ENCODE peak calls at places on chromosomes 12 and 14, in ten cellular contexts. X is heart right ventricle, S is Peyer's patch, V is lower lobe of right lung, A is brain microvascular endothelial cell, O is uterus, M is GM23248, K is neuronal stem cell, J is hepatocyte, G is endothelial cell of umbilical vein. I is an unnamed sample. For H3K36me3, the result is how much of the 10 kb centered on the place peaks cover.

GRCh38 chr14:74841230-74842207 is 34.4 kb downstream of the PROX2 start:
- DNase-seq in A (no peak), V (no peak), M (no peak), O (no peak), S (no peak), J (no peak), G (no peak), K (no peak), X (no peak), I (no peak)

GRCh38 chr12:14577344-14577743 is 9.7 kb upstream of the PLBD1 start:
- DNase-seq in X (no peak), S (no peak), K (no peak), V (no peak), A (peak), O (no peak), J (no peak), M (peak), G (no peak), I (no peak)

GRCh38 chr14:92785601-92786426 is 8.3 kb upstream of the GOLGA5 start:
- DNase-seq in J (peak), G (peak), A (peak), M (peak), O (peak), K (no peak), V (no peak), S (no peak), X (peak), I (no peak)

GRCh38 chr14:99744873-99745224 is 48.4 kb upstream of the EML1 start:
- DNase-seq in V (no peak), J (no peak), G (no peak), A (no peak), M (peak), O (no peak), S (no peak), X (no peak), K (no peak), I (no peak)

GRCh38 chr12:62268956-62269355 is 8.8 kb downstream of the USP15 start:
- DNase-seq in J (no peak), A (no peak), M (peak), X (no peak), V (no peak), G (peak), S (no peak), K (no peak), O (no peak), I (no peak)

GRCh38 chr12:3033538-3033865 is 43.7 kb upstream of the TSPAN9 start:
- DNase-seq in K (no peak), G (no peak), A (no peak), M (no peak), X (no peak), J (no peak), S (no peak), O (no peak), V (no peak), I (no peak)

GRCh38 chr14:96888593-96888992 is 91.4 kb downstream of the VRK1 start:
- DNase-seq in G (no peak), S (no peak), K (peak), M (no peak), O (no peak), J (no peak), X (no peak), A (no peak), V (no peak), I (no peak)

GRCh38 chr14:82999802-83000201 is 1466.1 kb upstream of the SEL1L start:
- DNase-seq in M (peak), A (no peak), S (no peak), K (peak), O (no peak), G (no peak), V (no peak), X (no peak), J (no peak), I (no peak)

GRCh38 chr12:49138587-49138986 is 7.4 kb upstream of the TUBA1B start:
- DNase-seq in O (no peak), X (no peak), J (no peak), G (no peak), S (no peak), K (no peak), V (no peak), M (no peak), A (no peak), I (no peak)

GRCh38 chr12:12735301-12735700 is 18.1 kb downstream of the CDKN1B start:
- DNase-seq in V (no peak), S (no peak), K (no peak), A (no peak), O (no peak), G (peak), J (no peak), M (no peak), X (no peak), I (no peak)

GRCh38 chr12:2960432-2960956 is 1.3 kb downstream of the TEAD4 start:
- DNase-seq in O (no peak), A (peak), G (peak), J (peak), X (no peak), V (no peak), K (peak), S (no peak), M (peak), I (no peak)

GRCh38 chr12:93824514-93825500 is 147.6 kb downstream of the CRADD start:
- DNase-seq in K (peak), J (no peak), O (no peak), X (no peak), G (no peak), M (peak), S (no peak), V (no peak), A (peak), I (peak)

GRCh38 chr14:65179918-65180724 is 77.8 kb upstream of the MAX start:
- DNase-seq in V (no peak), M (peak), A (peak), X (peak), G (peak), S (no peak), O (no peak), J (no peak), K (no peak), I (no peak)

GRCh38 chr12:5587701-5588100 is 155.8 kb downstream of the NTF3 start:
- DNase-seq in A (no peak), M (no peak), K (peak), V (no peak), O (no peak), J (peak), S (no peak), G (no peak), X (no peak), I (peak)

GRCh38 chr12:105319691-105320209 is 10.7 kb upstream of the C12orf75 start:
- DNase-seq in V (no peak), K (no peak), O (no peak), G (no peak), A (no peak), J (no peak), X (no peak), M (no peak), S (no peak), I (no peak)

GRCh38 chr12:57213763-57214397 is 2.7 kb upstream of the NXPH4 start:
- DNase-seq in O (no peak), K (no peak), J (no peak), A (no peak), V (no peak), S (no peak), G (no peak), X (no peak), M (peak), I (no peak)

GRCh38 chr12:9387450-9387849 is 179.3 kb upstream of the PZP start:
- DNase-seq in K (no peak), S (no peak), O (no peak), J (no peak), X (no peak), V (no peak), G (no peak), M (no peak), A (no peak), I (no peak)

GRCh38 chr12:38884666-38885065 is 20.7 kb downstream of the CPNE8 start:
- DNase-seq in V (no peak), M (no peak), G (no peak), O (no peak), X (no peak), J (no peak), K (no peak), S (no peak), A (no peak), I (no peak)

GRCh38 chr12:121805171-121805687 is 1.4 kb downstream of the SETD1B start:
- DNase-seq in J (no peak), S (peak), K (no peak), V (no peak), G (peak), O (no peak), M (peak), A (no peak), X (no peak), I (peak)

GRCh38 chr12:19937161-19937560 is 431.2 kb upstream of the PDE3A start:
- DNase-seq in V (no peak), X (no peak), S (no peak), M (no peak), O (no peak), G (no peak), A (no peak), K (no peak), J (no peak), I (no peak)

GRCh38 chr14:89787525-89787924 is 167.0 kb downstream of the EFCAB11 start:
- DNase-seq in O (no peak), S (no peak), V (no peak), M (peak), X (no peak), K (no peak), J (no peak), A (peak), G (no peak), I (no peak)

GRCh38 chr14:53951661-53952265 is 4.9 kb downstream of the BMP4 start:
- DNase-seq in S (no peak), A (no peak), M (no peak), V (no peak), O (no peak), X (no peak), J (peak), K (no peak), G (peak), I (peak)

GRCh38 chr12:95054206-95054605 is 19.2 kb downstream of the NR2C1 start:
- DNase-seq in G (no peak), S (no peak), K (no peak), A (no peak), M (no peak), O (no peak), X (no peak), J (no peak), V (no peak), I (no peak)

GRCh38 chr12:95060951-95061350 is 12.5 kb downstream of the NR2C1 start:
- DNase-seq in S (no peak), M (no peak), V (no peak), K (no peak), J (no peak), A (no peak), G (no peak), O (no peak), X (no peak), I (no peak)

GRCh38 chr12:95059984-95060383 is 13.4 kb downstream of the NR2C1 start:
- DNase-seq in V (no peak), A (no peak), M (no peak), J (no peak), K (no peak), O (no peak), X (no peak), S (no peak), G (no peak), I (no peak)

GRCh38 chr12:95057431-95057830 is 16.0 kb downstream of the NR2C1 start:
- DNase-seq in K (no peak), S (no peak), V (no peak), G (no peak), J (no peak), X (no peak), O (no peak), M (no peak), A (no peak), I (no peak)
- H3K36me3 ChIP-seq in K (under half), S (under half), V (half or more), G (under half), J (under half), X (half or more), O (under half), M (under half), A (under half), I (under half)

GRCh38 chr14:23091294-23092225 is 3.4 kb downstream of the ACIN1 start:
- DNase-seq in S (no peak), M (no peak), X (no peak), A (no peak), J (no peak), K (no peak), G (no peak), O (no peak), V (no peak), I (no peak)

GRCh38 chr14:23085458-23085857 is 9.5 kb downstream of the ACIN1 start:
- DNase-seq in K (no peak), X (no peak), V (no peak), J (no peak), S (no peak), O (no peak), M (peak), A (no peak), G (no peak), I (no peak)

GRCh38 chr14:23089498-23090253 is 5.3 kb downstream of the ACIN1 start:
- DNase-seq in A (no peak), X (no peak), S (no peak), J (no peak), K (no peak), M (no peak), O (no peak), V (no peak), G (no peak), I (no peak)

GRCh38 chr14:23090254-23090636 is 4.7 kb downstream of the ACIN1 start:
- DNase-seq in A (no peak), K (no peak), X (no peak), M (no peak), S (no peak), J (no peak), V (no peak), O (no peak), G (peak), I (no peak)

DNA sequence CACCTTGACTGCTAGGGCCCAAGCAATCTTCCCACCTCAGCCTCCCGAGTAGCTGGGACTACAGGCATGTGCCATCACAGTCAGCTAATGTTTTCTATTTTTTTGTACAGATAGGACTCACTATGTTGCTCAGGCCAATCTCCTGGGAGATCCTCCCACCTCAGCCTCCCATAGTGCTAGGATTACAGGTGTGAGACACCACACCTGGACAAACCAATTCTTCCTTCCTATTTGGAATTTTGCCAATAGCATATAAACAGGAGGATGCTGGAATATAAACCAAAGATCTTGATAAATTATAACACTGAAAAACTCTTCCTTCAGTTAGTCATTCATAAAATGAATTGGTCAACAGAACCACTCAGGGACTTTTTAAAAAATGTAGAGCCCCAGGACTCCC is 8.4 kb downstream of the ACIN1 start:
- DNase-seq in A (no peak), M (no peak), O (no peak), G (no peak), V (no peak), S (no peak), X (no peak), K (no peak), J (no peak), I (no peak)
- H3K36me3 ChIP-seq in A (under half), M (half or more), O (under half), G (under half), V (half or more), S (under half), X (half or more), K (under half), J (under half), I (under half)

GRCh38 chr12:94898388-94898787 is 105.1 kb downstream of the NDUFA12 start:
- DNase-seq in J (no peak), M (no peak), X (no peak), O (no peak), K (no peak), S (no peak), G (peak), V (no peak), A (peak), I (peak)
- H3K36me3 ChIP-seq in J (under half), M (under half), X (under half), O (under half), K (under half), S (under half), G (under half), V (under half), A (under half), I (under half)

GRCh38 chr14:45120109-45120508 is 14.2 kb downstream of the FKBP3 start:
- DNase-seq in A (no peak), X (no peak), G (no peak), V (no peak), O (no peak), M (no peak), S (no peak), K (no peak), J (no peak), I (no peak)
- H3K36me3 ChIP-seq in A (half or more), X (half or more), G (under half), V (half or more), O (under half), M (half or more), S (under half), K (under half), J (under half), I (under half)

GRCh38 chr12:51000245-51000644 is 25.9 kb downstream of the SLC11A2 start:
- DNase-seq in G (no peak), S (no peak), J (no peak), K (no peak), X (no peak), M (peak), A (peak), V (no peak), O (no peak), I (no peak)
- H3K36me3 ChIP-seq in G (under half), S (under half), J (under half), K (under half), X (under half), M (under half), A (under half), V (half or more), O (under half), I (under half)